ENCODE peak calls at places on chromosomes 3 and 15, in six cellular contexts. Y is mesendoderm; G is AML-193; F is fibroblast of mammary gland; S is NCI-H1105; U is stimulated activated naive CD4-positive, alpha-beta T cell. T is an unnamed sample.

GRCh38 chr3:134073583-134073945 is 43.8 kb upstream of the SLCO2A1 start:
- DNase-seq in G (no peak), F (no peak), Y (no peak), U (no peak), S (no peak), T (no peak)

GRCh38 chr3:171480526-171480925 is 20.3 kb upstream of the TNIK start:
- DNase-seq in S (no peak), U (no peak), G (no peak), F (no peak), Y (no peak), T (no peak)

GRCh38 chr15:63389902-63390301 is 8.3 kb upstream of the CA12 start:
- DNase-seq in F (no peak), Y (no peak), U (no peak), S (peak; percentile 100), G (no peak), T (peak; percentile 50)

GRCh38 chr3:16311960-16312451 is 47.0 kb downstream of the OXNAD1 start:
- DNase-seq in F (peak; percentile 63), S (no peak), G (peak; percentile 80), U (peak; percentile 49), Y (no peak), T (no peak)

GRCh38 chr3:194556086-194557056 is 69.6 kb upstream of the ATP13A3 start:
- DNase-seq in S (no peak), F (peak; percentile 42), G (peak; percentile 21), U (no peak), Y (no peak), T (no peak)

GRCh38 chr3:111717601-111718000 is 122.5 kb upstream of the ZBED2 start:
- DNase-seq in S (peak; percentile 60), G (peak; percentile 86), F (peak; percentile 88), Y (peak; percentile 94), U (peak; percentile 60), T (peak; percentile 79)

GRCh38 chr3:171811913-171812321 is 1.6 kb upstream of the PLD1 start:
- DNase-seq in U (no peak), S (no peak), F (peak; percentile 82), Y (no peak), G (no peak), T (no peak)

GRCh38 chr3:184562875-184563568 is 1.4 kb downstream of the EPHB3 start:
- DNase-seq in G (peak; percentile 15), S (no peak), F (no peak), Y (peak; percentile 34), U (no peak), T (no peak)

GRCh38 chr3:151584603-151585002 is 123.7 kb upstream of the IGSF10 start:
- DNase-seq in F (peak; percentile 16), U (no peak), Y (no peak), S (no peak), G (peak; percentile 39), T (no peak)

GRCh38 chr3:43691120-43692002 is 623 bp downstream of the ABHD5 start:
- DNase-seq in U (peak; percentile 24), S (peak; percentile 41), Y (peak; percentile 81), F (peak; percentile 17), G (peak; percentile 33), T (peak; percentile 56)

GRCh38 chr3:156449712-156450574 is 105.0 kb downstream of the SSR3 start:
- DNase-seq in U (no peak), G (peak; percentile 52), F (peak; percentile 55), Y (peak; percentile 50), S (peak; percentile 45), T (peak; percentile 46)

GRCh38 chr3:129434140-129434539 is 5.6 kb downstream of the MBD4 start:
- DNase-seq in U (no peak), S (no peak), Y (no peak), F (no peak), G (no peak), T (no peak)

T was measured in RWPE1.